ENCODE peak calls at places on chromosomes 7 and 10, in five cellular contexts. S, D, C, V and Y are unnamed samples.

GRCh38 chr10:27819781-27820531 is 74.3 kb upstream of the MKX start:
- DNase-seq in S (no peak), D (no peak), C (no peak), V (no peak), Y (no peak)

GRCh38 chr10:23053036-23053435 is 42.3 kb upstream of the MSRB2 start:
- DNase-seq in S (no peak), D (no peak), C (no peak), V (peak), Y (no peak)

GRCh38 chr10:63627376-63627775 is 106.2 kb downstream of the REEP3 start:
- DNase-seq in S (no peak), D (no peak), C (no peak), V (no peak), Y (no peak)

GRCh38 chr10:102701272-102701671 is 12.9 kb downstream of the ARL3 start:
- DNase-seq in S (no peak), D (no peak), C (no peak), V (no peak), Y (no peak)

GRCh38 chr10:191703-192518 is 56.7 kb downstream of the ZMYND11 start:
- DNase-seq in S (no peak), D (no peak), C (no peak), V (no peak), Y (no peak)

GRCh38 chr7:29413511-29414178 is 150.0 kb upstream of the PRR15 start:
- DNase-seq in S (no peak), D (no peak), C (no peak), V (peak), Y (no peak)

GRCh38 chr7:132261296-132261695 is 315.0 kb downstream of the PLXNA4 start:
- DNase-seq in S (no peak), D (no peak), C (no peak), V (no peak), Y (no peak)

GRCh38 chr7:139431010-139431409 is 52.5 kb downstream of the KLRG2 start:
- DNase-seq in S (no peak), D (no peak), C (no peak), V (peak), Y (no peak)

GRCh38 chr7:138838166-138838565 is 40.2 kb upstream of the ATP6V0A4 start:
- DNase-seq in S (no peak), D (peak), C (no peak), V (no peak), Y (no peak)

GRCh38 chr10:1476106-1476803 is 261.1 kb downstream of the ADARB2 start:
- DNase-seq in S (no peak), D (peak), C (no peak), V (no peak), Y (peak)

GRCh38 chr7:49717547-49717946 is 55.9 kb upstream of the VWC2 start:
- DNase-seq in S (no peak), D (no peak), C (no peak), V (no peak), Y (no peak)

GRCh38 chr7:136523581-136523980 is 344.9 kb upstream of the CHRM2 start:
- DNase-seq in S (no peak), D (no peak), C (no peak), V (no peak), Y (no peak)

GRCh38 chr7:99595111-99595745 is 2.8 kb upstream of the TMEM225B start:
- DNase-seq in S (no peak), D (no peak), C (no peak), V (no peak), Y (no peak)

GRCh38 chr10:72065439-72066025 is 22.8 kb downstream of the SPOCK2 start:
- DNase-seq in S (no peak), D (no peak), C (no peak), V (no peak), Y (no peak)

GRCh38 chr10:110610308-110610774 is 33.8 kb upstream of the RBM20 start:
- DNase-seq in S (peak), D (peak), C (peak), V (peak), Y (no peak)

GRCh38 chr10:121284952-121285351 is 313.3 kb downstream of the FGFR2 start:
- DNase-seq in S (no peak), D (no peak), C (peak), V (no peak), Y (no peak)

GRCh38 chr7:17941171-17941490 is 837 bp upstream of the SNX13 start:
- DNase-seq in S (no peak), D (no peak), C (no peak), V (no peak), Y (no peak)

GRCh38 chr7:3404490-3404889 is 103.4 kb downstream of the SDK1 start:
- DNase-seq in S (no peak), D (no peak), C (peak), V (peak), Y (no peak)

GRCh38 chr7:151087247-151088018 is 1.2 kb downstream of the AGAP3 start:
- DNase-seq in S (peak), D (peak), C (peak), V (no peak), Y (no peak)

GRCh38 chr10:35089641-35090161 is 440 bp downstream of the CUL2 start:
- DNase-seq in S (peak), D (no peak), C (no peak), V (no peak), Y (no peak)

GRCh38 chr10:130360826-130361311 is 224.7 kb downstream of the GLRX3 start:
- DNase-seq in S (no peak), D (no peak), C (no peak), V (no peak), Y (no peak)